ENCODE peak calls at places on chromosomes 1 and 21, in ten cellular contexts. N, C, D, J, W, U, A, L, Q and T are unnamed samples.

GRCh38 chr1:8625981-8626898 is 191.2 kb downstream of the RERE start:
- DNase-seq in N (no peak), C (no peak), D (no peak), J (peak), W (peak), U (peak), A (no peak), L (peak), Q (no peak), T (no peak)

GRCh38 chr21:46454142-46454541 is 4.5 kb upstream of the DIP2A start:
- DNase-seq in N (no peak), C (no peak), D (no peak), J (peak), W (no peak), U (no peak), A (no peak), L (no peak), Q (no peak), T (no peak)

GRCh38 chr1:48203287-48203900 is 19.1 kb upstream of the SLC5A9 start:
- DNase-seq in N (no peak), C (no peak), D (no peak), J (peak), W (peak), U (peak), A (no peak), L (peak), Q (peak), T (peak)

GRCh38 chr1:88472283-88472682 is 211.8 kb upstream of the PKN2 start:
- DNase-seq in N (no peak), C (no peak), D (no peak), J (no peak), W (no peak), U (no peak), A (no peak), L (no peak), Q (no peak), T (no peak)

GRCh38 chr1:147264158-147264768 is 21.8 kb downstream of the CHD1L start:
- DNase-seq in N (no peak), C (no peak), D (no peak), J (peak), W (peak), U (peak), A (no peak), L (no peak), Q (no peak), T (no peak)

GRCh38 chr21:35070436-35070835 is 21.3 kb upstream of the RUNX1 start:
- DNase-seq in N (no peak), C (no peak), D (no peak), J (no peak), W (no peak), U (no peak), A (no peak), L (no peak), Q (no peak), T (no peak)

GRCh38 chr21:45428534-45428933 is 23.6 kb downstream of the COL18A1 start:
- DNase-seq in N (no peak), C (no peak), D (no peak), J (no peak), W (no peak), U (no peak), A (no peak), L (no peak), Q (no peak), T (no peak)

GRCh38 chr1:109814223-109814622 is 50.5 kb upstream of the EPS8L3 start:
- DNase-seq in N (no peak), C (no peak), D (no peak), J (no peak), W (no peak), U (no peak), A (no peak), L (no peak), Q (no peak), T (no peak)

GRCh38 chr1:35557118-35557610 is at the start of gene KIAA0319L:
- DNase-seq in N (no peak), C (no peak), D (no peak), J (peak), W (no peak), U (peak), A (no peak), L (no peak), Q (peak), T (no peak)

GRCh38 chr1:32972814-32973428 is 8.3 kb upstream of the RNF19B start:
- DNase-seq in N (no peak), C (no peak), D (peak), J (peak), W (peak), U (no peak), A (no peak), L (no peak), Q (peak), T (no peak)

GRCh38 chr1:202213361-202214088 is 19.9 kb downstream of the LGR6 start:
- DNase-seq in N (no peak), C (no peak), D (peak), J (no peak), W (no peak), U (no peak), A (no peak), L (no peak), Q (peak), T (no peak)

GRCh38 chr1:160658162-160658955 is 11.5 kb upstream of the SLAMF1 start:
- DNase-seq in N (no peak), C (no peak), D (no peak), J (no peak), W (no peak), U (no peak), A (no peak), L (no peak), Q (no peak), T (no peak)

GRCh38 chr1:183915634-183916510 is 111.0 kb downstream of the RGL1 start:
- DNase-seq in N (peak), C (peak), D (peak), J (peak), W (peak), U (peak), A (peak), L (peak), Q (peak), T (peak)